ENCODE peak calls at places on chromosomes 5 and 9, in eight cellular contexts. L, K, F, N, U, R, I and M are unnamed samples.

GRCh38 chr5:134267366-134268018 is 41.6 kb upstream of the PPP2CA start:
- DNase-seq in L (no peak), F (no peak), N (no peak), K (no peak), U (no peak), I (no peak), R (no peak), M (no peak)

GRCh38 chr5:74464512-74465209 is 175.9 kb downstream of the ENC1 start:
- DNase-seq in U (no peak), N (no peak), I (no peak), K (no peak), F (no peak), R (peak), L (peak), M (no peak)

GRCh38 chr5:23352437-23352836 is 155.0 kb upstream of the PRDM9 start:
- DNase-seq in N (no peak), R (peak), F (no peak), K (no peak), L (no peak), I (no peak), U (no peak), M (no peak)

GRCh38 chr9:81819859-81820546 is 108.2 kb upstream of the SPATA31D4 start:
- DNase-seq in L (peak), R (no peak), N (no peak), K (no peak), F (peak), U (no peak), I (no peak), M (no peak)

GRCh38 chr9:5178126-5178805 is 7.2 kb downstream of the INSL6 start:
- DNase-seq in R (no peak), N (no peak), I (no peak), L (no peak), U (no peak), F (no peak), K (no peak), M (no peak)

GRCh38 chr9:78745996-78746395 is 449.1 kb downstream of the PSAT1 start:
- DNase-seq in N (no peak), U (no peak), I (no peak), L (no peak), R (peak), F (no peak), K (no peak), M (no peak)

GRCh38 chr5:138967806-138968448 is 92.8 kb upstream of the LRRTM2 start:
- DNase-seq in I (no peak), L (no peak), K (no peak), F (no peak), N (no peak), U (no peak), R (peak), M (peak)

GRCh38 chr5:2579126-2579525 is 172.4 kb downstream of the IRX2 start:
- DNase-seq in U (no peak), I (no peak), N (no peak), K (no peak), R (no peak), L (no peak), F (peak), M (no peak)

GRCh38 chr9:22413884-22414283 is 32.7 kb upstream of the DMRTA1 start:
- DNase-seq in L (peak), U (no peak), N (no peak), F (no peak), R (no peak), I (no peak), K (no peak), M (no peak)

GRCh38 chr5:160186480-160186879 is 42.8 kb upstream of the FABP6 start:
- DNase-seq in N (no peak), I (no peak), K (no peak), L (no peak), F (no peak), U (no peak), R (no peak), M (no peak)

GRCh38 chr9:122389799-122390481 is 19.1 kb downstream of the PTGS1 start:
- DNase-seq in F (peak), I (peak), K (no peak), R (no peak), U (no peak), L (no peak), N (no peak), M (no peak)

GRCh38 chr9:4475301-4475700 is 15.0 kb upstream of the SLC1A1 start:
- DNase-seq in I (no peak), N (no peak), F (no peak), R (no peak), L (peak), U (no peak), K (no peak), M (no peak)

GRCh38 chr9:109568089-109568488 is 70.0 kb upstream of the PTPN3 start:
- DNase-seq in L (no peak), U (no peak), R (no peak), F (no peak), K (no peak), N (no peak), I (no peak), M (no peak)

GRCh38 chr9:131279927-131280530 is 3.7 kb upstream of the FAM78A start:
- DNase-seq in L (peak), U (no peak), F (no peak), K (no peak), R (no peak), N (no peak), I (no peak), M (no peak)

GRCh38 chr9:126721531-126722098 is 83.2 kb upstream of the ZBTB43 start:
- DNase-seq in K (no peak), U (no peak), R (no peak), L (no peak), N (no peak), I (no peak), F (no peak), M (no peak)

GRCh38 chr9:109315889-109316640 is 4.8 kb downstream of the EPB41L4B start:
- DNase-seq in I (no peak), K (peak), F (peak), L (peak), N (no peak), U (no peak), R (peak), M (peak)

GRCh38 chr9:134624827-134625181 is 16.8 kb upstream of the COL5A1 start:
- DNase-seq in I (no peak), F (peak), K (no peak), U (peak), L (peak), R (no peak), N (no peak), M (no peak)

GRCh38 chr9:111974092-111974681 is 77.6 kb downstream of the UGCG start:
- DNase-seq in L (peak), N (no peak), F (no peak), I (no peak), R (peak), U (peak), K (peak), M (no peak)

GRCh38 chr5:128304121-128304520 is 220.6 kb downstream of the SLC12A2 start:
- DNase-seq in K (peak), F (no peak), I (no peak), L (peak), U (peak), R (peak), N (no peak), M (no peak)

GRCh38 chr5:107253246-107253645 is 417.5 kb downstream of the EFNA5 start:
- DNase-seq in R (no peak), L (no peak), N (no peak), U (no peak), I (no peak), K (no peak), F (no peak), M (no peak)

GRCh38 chr9:123998970-123999621 is 12.5 kb upstream of the LHX2 start:
- DNase-seq in N (no peak), R (no peak), I (no peak), K (no peak), F (peak), L (no peak), U (no peak), M (no peak)

GRCh38 chr5:143106175-143106574 is 297.3 kb downstream of the NR3C1 start:
- DNase-seq in F (no peak), N (no peak), K (peak), L (peak), R (peak), I (no peak), U (peak), M (no peak)

GRCh38 chr9:18194316-18194715 is 279.6 kb upstream of the ADAMTSL1 start:
- DNase-seq in R (no peak), I (no peak), K (no peak), L (no peak), F (no peak), N (no peak), U (no peak), M (no peak)

GRCh38 chr9:94018628-94019027 is 63.5 kb upstream of the BARX1 start:
- DNase-seq in F (no peak), N (no peak), R (no peak), U (no peak), K (no peak), L (peak), I (no peak), M (no peak)

GRCh38 chr5:147671365-147671764 is 111.2 kb downstream of the JAKMIP2 start:
- DNase-seq in L (no peak), N (no peak), U (no peak), F (no peak), I (no peak), K (no peak), R (no peak), M (no peak)

GRCh38 chr5:75049581-75050274 is 2.6 kb downstream of the GCNT4 start:
- DNase-seq in F (peak), N (peak), L (peak), R (peak), U (peak), I (peak), K (peak), M (peak)

GRCh38 chr9:130895481-130896232 is 955 bp downstream of the QRFP start:
- DNase-seq in K (no peak), I (no peak), L (no peak), N (no peak), U (peak), F (peak), R (no peak), M (no peak)

GRCh38 chr9:125785187-125785840 is 38.1 kb downstream of the PBX3 start:
- DNase-seq in N (no peak), R (no peak), L (peak), I (no peak), K (no peak), F (no peak), U (peak), M (no peak)

GRCh38 chr9:120261419-120261818 is 318.5 kb downstream of the CDK5RAP2 start:
- DNase-seq in L (no peak), R (no peak), U (no peak), F (no peak), I (no peak), K (no peak), N (no peak), M (no peak)

GRCh38 chr5:9356306-9356942 is 189.5 kb downstream of the SEMA5A start:
- DNase-seq in I (no peak), F (no peak), L (peak), U (no peak), R (no peak), N (no peak), K (no peak), M (no peak)